ENCODE peak calls at places on chromosomes 2 and 18, in four cellular contexts. One of them, this sample, is unnamed.

GRCh38 chr2:77087987-77088414 is 434.2 kb downstream of the LRRTM4 start:
- DNase-seq in IMR-90: no peak
- DNase-seq in Peyer's patch: no peak
- DNase-seq in spleen: no peak
- DNase-seq in this sample: no peak

GRCh38 chr18:23833714-23834113 is 144.5 kb downstream of the LAMA3 start:
- DNase-seq in IMR-90: no peak
- DNase-seq in Peyer's patch: no peak
- DNase-seq in spleen: peak; percentile 35
- DNase-seq in this sample: no peak

GRCh38 chr2:60992985-60993392 is 24.5 kb upstream of the PEX13 start:
- DNase-seq in spleen: peak; percentile 79
- DNase-seq in IMR-90: no peak
- DNase-seq in Peyer's patch: peak; percentile 73
- DNase-seq in this sample: no peak

GRCh38 chr2:109353806-109354745 is 225.1 kb downstream of the SH3RF3 start:
- DNase-seq in IMR-90: no peak
- DNase-seq in spleen: no peak
- DNase-seq in Peyer's patch: no peak
- DNase-seq in this sample: no peak

GRCh38 chr2:181907635-181908034 is 16.1 kb downstream of the ITPRID2 start:
- DNase-seq in spleen: no peak
- DNase-seq in IMR-90: no peak
- DNase-seq in Peyer's patch: no peak
- DNase-seq in this sample: no peak

GRCh38 chr2:6924101-6924917 is 7.1 kb downstream of the RNF144A start:
- DNase-seq in IMR-90: no peak
- DNase-seq in spleen: no peak
- DNase-seq in Peyer's patch: no peak
- DNase-seq in this sample: no peak

GRCh38 chr18:71625691-71626090 is 918.5 kb downstream of the CBLN2 start:
- DNase-seq in spleen: no peak
- DNase-seq in IMR-90: no peak
- DNase-seq in Peyer's patch: no peak
- DNase-seq in this sample: no peak

GRCh38 chr2:83817511-83817910 is 641.6 kb downstream of the SUCLG1 start:
- DNase-seq in spleen: no peak
- DNase-seq in IMR-90: no peak
- DNase-seq in Peyer's patch: no peak
- DNase-seq in this sample: no peak

GRCh38 chr2:215878476-215879063 is 134.8 kb downstream of the MREG start:
- DNase-seq in IMR-90: peak; percentile 55
- DNase-seq in Peyer's patch: no peak
- DNase-seq in spleen: no peak
- DNase-seq in this sample: no peak

GRCh38 chr2:207674826-207675225 is 36.6 kb upstream of the CCNYL1 start:
- DNase-seq in IMR-90: no peak
- DNase-seq in Peyer's patch: no peak
- DNase-seq in spleen: no peak
- DNase-seq in this sample: no peak

GRCh38 chr2:48045613-48046012 is 139.3 kb upstream of the FBXO11 start:
- DNase-seq in IMR-90: no peak
- DNase-seq in spleen: no peak
- DNase-seq in Peyer's patch: no peak
- DNase-seq in this sample: no peak

GRCh38 chr2:28621172-28622100 is 125.6 kb downstream of the PLB1 start:
- DNase-seq in Peyer's patch: peak; percentile 92
- DNase-seq in spleen: peak; percentile 86
- DNase-seq in IMR-90: peak; percentile 98
- DNase-seq in this sample: peak; percentile 77

GRCh38 chr2:152647417-152648010 is 69.7 kb downstream of the PRPF40A start:
- DNase-seq in spleen: no peak
- DNase-seq in IMR-90: peak; percentile 49
- DNase-seq in Peyer's patch: peak; percentile 74
- DNase-seq in this sample: peak; percentile 77

GRCh38 chr18:70373062-70373519 is 84.2 kb downstream of the SOCS6 start:
- DNase-seq in IMR-90: peak; percentile 93
- DNase-seq in Peyer's patch: peak; percentile 59
- DNase-seq in spleen: no peak
- DNase-seq in this sample: no peak

GRCh38 chr18:9234528-9234927 is 97.9 kb downstream of the ANKRD12 start:
- DNase-seq in spleen: no peak
- DNase-seq in Peyer's patch: no peak
- DNase-seq in IMR-90: no peak
- DNase-seq in this sample: no peak

GRCh38 chr18:48567388-48567787 is 28.6 kb downstream of the CTIF start:
- DNase-seq in spleen: no peak
- DNase-seq in Peyer's patch: no peak
- DNase-seq in IMR-90: no peak
- DNase-seq in this sample: no peak

GRCh38 chr18:361941-362913 is 94.4 kb upstream of the THOC1 start:
- DNase-seq in spleen: no peak
- DNase-seq in Peyer's patch: peak; percentile 48
- DNase-seq in IMR-90: peak; percentile 81
- DNase-seq in this sample: no peak

GRCh38 chr2:134402385-134402784 is 148.5 kb downstream of the MGAT5 start:
- DNase-seq in IMR-90: peak; percentile 64
- DNase-seq in Peyer's patch: no peak
- DNase-seq in spleen: no peak
- DNase-seq in this sample: no peak

GRCh38 chr18:45291616-45292612 is 323.4 kb upstream of the SLC14A2 start:
- DNase-seq in IMR-90: no peak
- DNase-seq in Peyer's patch: no peak
- DNase-seq in spleen: no peak
- DNase-seq in this sample: no peak

GRCh38 chr2:160582481-160583161 is 89.0 kb upstream of the RBMS1 start:
- DNase-seq in spleen: no peak
- DNase-seq in IMR-90: peak; percentile 75
- DNase-seq in Peyer's patch: no peak
- DNase-seq in this sample: peak; percentile 17

GRCh38 chr18:40431071-40431998 is 1523.7 kb upstream of the PIK3C3 start:
- DNase-seq in Peyer's patch: no peak
- DNase-seq in IMR-90: no peak
- DNase-seq in spleen: no peak
- DNase-seq in this sample: no peak

GRCh38 chr2:88127638-88127887 is 299 bp downstream of the FABP1 start:
- DNase-seq in Peyer's patch: peak; percentile 54
- DNase-seq in IMR-90: no peak
- DNase-seq in spleen: no peak
- DNase-seq in this sample: no peak

GRCh38 chr2:83221258-83221657 is 1237.8 kb downstream of the SUCLG1 start:
- DNase-seq in spleen: no peak
- DNase-seq in Peyer's patch: no peak
- DNase-seq in IMR-90: peak; percentile 0
- DNase-seq in this sample: no peak

GRCh38 chr2:127560201-127560928 is 24.9 kb downstream of the MYO7B start:
- DNase-seq in IMR-90: no peak
- DNase-seq in spleen: peak; percentile 51
- DNase-seq in Peyer's patch: peak; percentile 21
- DNase-seq in this sample: no peak

GRCh38 chr2:9234680-9235387 is 28.2 kb downstream of the ASAP2 start:
- DNase-seq in IMR-90: peak; percentile 95
- DNase-seq in Peyer's patch: peak; percentile 63
- DNase-seq in spleen: no peak
- DNase-seq in this sample: no peak

GRCh38 chr2:211161236-211161635 is 604.8 kb downstream of the CPS1 start:
- DNase-seq in IMR-90: no peak
- DNase-seq in spleen: no peak
- DNase-seq in Peyer's patch: no peak
- DNase-seq in this sample: no peak

GRCh38 chr2:1649103-1649870 is 95.0 kb downstream of the PXDN start:
- DNase-seq in Peyer's patch: no peak
- DNase-seq in spleen: peak; percentile 66
- DNase-seq in IMR-90: no peak
- DNase-seq in this sample: no peak

GRCh38 chr2:11073791-11074190 is 81.5 kb upstream of the SLC66A3 start:
- DNase-seq in Peyer's patch: no peak
- DNase-seq in IMR-90: peak; percentile 74
- DNase-seq in spleen: no peak
- DNase-seq in this sample: no peak

GRCh38 chr2:132670104-132670960 is at the start of gene LYPD1:
- DNase-seq in Peyer's patch: no peak
- DNase-seq in IMR-90: no peak
- DNase-seq in spleen: peak; percentile 74
- DNase-seq in this sample: no peak

GRCh38 chr2:213232649-213233437 is 51.4 kb upstream of the SPAG16 start:
- DNase-seq in spleen: peak; percentile 78
- DNase-seq in Peyer's patch: peak; percentile 66
- DNase-seq in IMR-90: peak; percentile 29
- DNase-seq in this sample: no peak

GRCh38 chr2:152585830-152586484 is 131.3 kb downstream of the PRPF40A start:
- DNase-seq in spleen: no peak
- DNase-seq in Peyer's patch: no peak
- DNase-seq in IMR-90: peak; percentile 96
- DNase-seq in this sample: no peak

GRCh38 chr2:238274152-238274865 is 14.1 kb downstream of the PER2 start:
- DNase-seq in Peyer's patch: peak; percentile 75
- DNase-seq in IMR-90: no peak
- DNase-seq in spleen: no peak
- DNase-seq in this sample: no peak
- TF ChIP-seq POLR2A in Peyer's patch: no peak
- TF ChIP-seq POLR2A in IMR-90: no peak
- TF ChIP-seq POLR2A in spleen: no peak
- TF ChIP-seq POLR2A in this sample: no peak

GRCh38 chr2:182915369-182916326 is 49.2 kb upstream of the FRZB start:
- DNase-seq in IMR-90: peak; percentile 95
- DNase-seq in Peyer's patch: no peak
- DNase-seq in spleen: no peak
- DNase-seq in this sample: no peak
- H3K27ac ChIP-seq in IMR-90: peak overlapping the region; percentile 59
- H3K27ac ChIP-seq in Peyer's patch: no peak overlapping the region
- H3K27ac ChIP-seq in spleen: no peak overlapping the region
- H3K27ac ChIP-seq in this sample: no peak overlapping the region

GRCh38 chr2:43131051-43131889 is 95.1 kb downstream of the ZFP36L2 start:
- DNase-seq in IMR-90: peak; percentile 92
- DNase-seq in Peyer's patch: peak; percentile 99
- DNase-seq in spleen: peak; percentile 99
- DNase-seq in this sample: peak; percentile 76

GRCh38 chr2:43130548-43130875 is 95.9 kb downstream of the ZFP36L2 start:
- DNase-seq in spleen: peak; percentile 87
- DNase-seq in Peyer's patch: peak; percentile 57
- DNase-seq in IMR-90: no peak
- DNase-seq in this sample: no peak

GRCh38 chr2:43127941-43128561 is 98.4 kb downstream of the ZFP36L2 start:
- DNase-seq in Peyer's patch: peak; percentile 55
- DNase-seq in spleen: peak; percentile 80
- DNase-seq in IMR-90: no peak
- DNase-seq in this sample: no peak

GRCh38 chr2:43129254-43129653 is 97.2 kb downstream of the ZFP36L2 start:
- DNase-seq in spleen: no peak
- DNase-seq in Peyer's patch: no peak
- DNase-seq in IMR-90: no peak
- DNase-seq in this sample: no peak

DNA sequence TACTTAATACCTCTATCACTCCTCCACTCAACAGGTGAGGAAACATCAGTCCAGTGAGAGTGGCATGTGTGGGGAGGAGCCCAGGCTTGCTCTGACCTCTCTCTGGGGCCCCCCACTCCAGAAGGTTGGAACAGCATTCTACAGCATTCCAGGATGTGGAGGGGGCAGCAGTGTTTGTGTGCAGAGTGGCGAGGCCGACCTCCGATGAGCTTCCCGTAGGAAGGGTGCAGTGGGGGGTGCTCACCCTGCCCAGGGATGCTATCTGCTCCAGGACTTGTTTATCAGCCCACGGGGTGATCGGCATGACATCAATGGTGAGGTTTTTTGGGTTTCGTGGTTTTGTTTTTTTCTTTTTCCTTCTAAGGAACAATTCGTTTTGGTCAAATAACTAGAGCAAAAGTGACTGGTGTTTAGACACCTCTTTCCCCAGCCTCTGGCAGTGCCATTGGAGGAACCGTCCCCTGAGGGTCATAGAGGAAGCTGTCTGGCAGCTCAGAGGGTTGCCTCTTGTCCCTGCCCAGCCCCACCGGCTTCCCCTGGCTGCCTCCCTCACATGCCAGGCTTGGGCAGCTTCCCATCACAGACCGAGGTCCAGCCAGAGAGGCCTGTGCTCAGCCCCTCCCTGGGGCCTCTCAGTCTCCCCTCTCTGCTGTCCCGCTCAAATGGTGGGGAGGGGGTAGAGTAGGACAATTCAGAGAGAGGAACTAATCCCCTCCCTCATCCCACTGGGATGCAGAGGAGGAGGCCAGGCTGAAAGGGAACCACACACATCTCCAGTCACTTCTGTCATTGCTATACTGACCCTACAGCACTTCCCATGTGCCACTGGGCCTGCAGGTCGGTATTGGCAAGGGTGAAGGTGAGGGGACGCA is 96.5 kb downstream of the ZFP36L2 start:
- DNase-seq in spleen: peak; percentile 90
- DNase-seq in Peyer's patch: peak; percentile 85
- DNase-seq in IMR-90: peak; percentile 43
- DNase-seq in this sample: no peak
- TF ChIP-seq POLR2A in spleen: no peak
- TF ChIP-seq POLR2A in Peyer's patch: no peak
- TF ChIP-seq POLR2A in IMR-90: no peak
- TF ChIP-seq POLR2A in this sample: no peak

GRCh38 chr2:43040084-43040854 is 186.1 kb downstream of the ZFP36L2 start:
- DNase-seq in Peyer's patch: no peak
- DNase-seq in IMR-90: no peak
- DNase-seq in spleen: peak; percentile 58
- DNase-seq in this sample: no peak
- H3K27ac ChIP-seq in Peyer's patch: no peak overlapping the region
- H3K27ac ChIP-seq in IMR-90: peak overlapping the region; percentile 47
- H3K27ac ChIP-seq in spleen: no peak overlapping the region
- H3K27ac ChIP-seq in this sample: peak overlapping the region; percentile 35